ENCODE peak calls at places on chromosomes 3 and 15, in six cellular contexts. F, K, B, V, X and Y are unnamed samples.

GRCh38 chr15:101065570-101066221 is 146.5 kb downstream of the LRRK1 start:
- DNase-seq in F (no peak), K (no peak), B (no peak), V (no peak), X (no peak), Y (no peak)

GRCh38 chr3:50734985-50735384 is 60.3 kb downstream of the DOCK3 start:
- DNase-seq in F (no peak), K (no peak), B (no peak), V (no peak), X (no peak), Y (no peak)

GRCh38 chr15:101240364-101240763 is 11.5 kb downstream of the CHSY1 start:
- DNase-seq in F (no peak), K (no peak), B (no peak), V (no peak), X (no peak), Y (no peak)

GRCh38 chr3:37762698-37763097 is 99.0 kb upstream of the CTDSPL start:
- DNase-seq in F (no peak), K (no peak), B (no peak), V (no peak), X (no peak), Y (no peak)

GRCh38 chr3:172391592-172392302 is 56.5 kb downstream of the GHSR start:
- DNase-seq in F (no peak), K (no peak), B (no peak), V (no peak), X (no peak), Y (no peak)

GRCh38 chr3:171878441-171879225 is 35.5 kb downstream of the TMEM212 start:
- DNase-seq in F (no peak), K (no peak), B (no peak), V (no peak), X (no peak), Y (no peak)

GRCh38 chr15:48643776-48644497 is 1.6 kb downstream of the FBN1 start:
- DNase-seq in F (no peak), K (no peak), B (no peak), V (no peak), X (peak; percentile 21), Y (no peak)

GRCh38 chr3:129001817-129002572 is 891 bp downstream of the EFCC1 start:
- DNase-seq in F (peak; percentile 61), K (no peak), B (no peak), V (no peak), X (no peak), Y (peak; percentile 27)